ENCODE peak calls at places on chromosome X, in ten cellular contexts. One of them, this sample, is unnamed.

GRCh38 chrX:121000589-121000988 is 15.0 kb upstream of the CT47A1 start:
- DNase-seq in T-helper 2 cell: no peak
- DNase-seq in HT-29: peak; percentile 51
- DNase-seq in mesenchymal stem cell: no peak
- DNase-seq in AG20443: no peak
- DNase-seq in Peyer's patch: no peak
- DNase-seq in foreskin fibroblast: no peak
- DNase-seq in GM23248: peak; percentile 19
- DNase-seq in fibroblast of lung: no peak
- DNase-seq in T follicular helper cell: no peak
- DNase-seq in this sample: no peak

GRCh38 chrX:153775293-153775595 is 5.6 kb upstream of the SRPK3 start:
- DNase-seq in T-helper 2 cell: no peak
- DNase-seq in HT-29: no peak
- DNase-seq in mesenchymal stem cell: no peak
- DNase-seq in AG20443: no peak
- DNase-seq in Peyer's patch: no peak
- DNase-seq in foreskin fibroblast: no peak
- DNase-seq in GM23248: no peak
- DNase-seq in fibroblast of lung: no peak
- DNase-seq in T follicular helper cell: no peak
- DNase-seq in this sample: no peak

GRCh38 chrX:135384161-135384836 is 37.4 kb upstream of the SMIM10L2A start:
- DNase-seq in T-helper 2 cell: peak; percentile 61
- DNase-seq in HT-29: no peak
- DNase-seq in mesenchymal stem cell: no peak
- DNase-seq in AG20443: no peak
- DNase-seq in Peyer's patch: no peak
- DNase-seq in foreskin fibroblast: no peak
- DNase-seq in GM23248: no peak
- DNase-seq in fibroblast of lung: no peak
- DNase-seq in T follicular helper cell: peak; percentile 26
- DNase-seq in this sample: no peak

GRCh38 chrX:47264507-47265173 is 31.8 kb downstream of the USP11 start:
- DNase-seq in T-helper 2 cell: no peak
- DNase-seq in HT-29: no peak
- DNase-seq in mesenchymal stem cell: peak; percentile 54
- DNase-seq in AG20443: peak; percentile 18
- DNase-seq in Peyer's patch: no peak
- DNase-seq in foreskin fibroblast: no peak
- DNase-seq in GM23248: peak; percentile 63
- DNase-seq in fibroblast of lung: peak; percentile 11
- DNase-seq in T follicular helper cell: no peak
- DNase-seq in this sample: no peak

GRCh38 chrX:9701790-9702189 is 63.9 kb downstream of the GPR143 start:
- DNase-seq in T-helper 2 cell: no peak
- DNase-seq in HT-29: no peak
- DNase-seq in mesenchymal stem cell: no peak
- DNase-seq in AG20443: no peak
- DNase-seq in Peyer's patch: no peak
- DNase-seq in foreskin fibroblast: no peak
- DNase-seq in GM23248: no peak
- DNase-seq in fibroblast of lung: no peak
- DNase-seq in T follicular helper cell: no peak
- DNase-seq in this sample: no peak

GRCh38 chrX:44303119-44303518 is 40.4 kb downstream of the EFHC2 start:
- DNase-seq in T-helper 2 cell: no peak
- DNase-seq in HT-29: peak; percentile 3
- DNase-seq in mesenchymal stem cell: no peak
- DNase-seq in AG20443: no peak
- DNase-seq in Peyer's patch: no peak
- DNase-seq in foreskin fibroblast: no peak
- DNase-seq in GM23248: no peak
- DNase-seq in fibroblast of lung: no peak
- DNase-seq in T follicular helper cell: no peak
- DNase-seq in this sample: no peak

GRCh38 chrX:132622130-132622529 is 133.3 kb upstream of the MBNL3 start:
- DNase-seq in T-helper 2 cell: no peak
- DNase-seq in HT-29: no peak
- DNase-seq in mesenchymal stem cell: peak; percentile 72
- DNase-seq in AG20443: peak; percentile 37
- DNase-seq in Peyer's patch: no peak
- DNase-seq in foreskin fibroblast: no peak
- DNase-seq in GM23248: peak; percentile 60
- DNase-seq in fibroblast of lung: peak; percentile 43
- DNase-seq in T follicular helper cell: no peak
- DNase-seq in this sample: no peak

GRCh38 chrX:48709522-48710117 is 13.1 kb downstream of the SUV39H1 start:
- DNase-seq in T-helper 2 cell: no peak
- DNase-seq in HT-29: no peak
- DNase-seq in mesenchymal stem cell: no peak
- DNase-seq in AG20443: no peak
- DNase-seq in Peyer's patch: no peak
- DNase-seq in foreskin fibroblast: no peak
- DNase-seq in GM23248: no peak
- DNase-seq in fibroblast of lung: no peak
- DNase-seq in T follicular helper cell: no peak
- DNase-seq in this sample: no peak

GRCh38 chrX:72238721-72239475 is at the start of gene ERCC6L:
- DNase-seq in T-helper 2 cell: peak; percentile 73
- DNase-seq in HT-29: peak; percentile 89
- DNase-seq in mesenchymal stem cell: peak; percentile 81
- DNase-seq in AG20443: peak; percentile 97
- DNase-seq in Peyer's patch: peak; percentile 70
- DNase-seq in foreskin fibroblast: peak; percentile 83
- DNase-seq in GM23248: peak; percentile 90
- DNase-seq in fibroblast of lung: peak; percentile 82
- DNase-seq in T follicular helper cell: peak; percentile 70
- DNase-seq in this sample: peak; percentile 60

GRCh38 chrX:15437724-15438123 is 53.5 kb upstream of the VEGFD start:
- DNase-seq in T-helper 2 cell: no peak
- DNase-seq in HT-29: no peak
- DNase-seq in mesenchymal stem cell: no peak
- DNase-seq in AG20443: no peak
- DNase-seq in Peyer's patch: no peak
- DNase-seq in foreskin fibroblast: no peak
- DNase-seq in GM23248: no peak
- DNase-seq in fibroblast of lung: no peak
- DNase-seq in T follicular helper cell: no peak
- DNase-seq in this sample: no peak

GRCh38 chrX:108516184-108516583 is 76.5 kb downstream of the COL4A5 start:
- DNase-seq in T-helper 2 cell: no peak
- DNase-seq in HT-29: no peak
- DNase-seq in mesenchymal stem cell: peak; percentile 46
- DNase-seq in AG20443: no peak
- DNase-seq in Peyer's patch: no peak
- DNase-seq in foreskin fibroblast: peak; percentile 2
- DNase-seq in GM23248: peak; percentile 6
- DNase-seq in fibroblast of lung: peak; percentile 37
- DNase-seq in T follicular helper cell: no peak
- DNase-seq in this sample: no peak

GRCh38 chrX:9770319-9770718 is 4.7 kb upstream of the GPR143 start:
- DNase-seq in T-helper 2 cell: no peak
- DNase-seq in HT-29: no peak
- DNase-seq in mesenchymal stem cell: peak; percentile 27
- DNase-seq in AG20443: no peak
- DNase-seq in Peyer's patch: no peak
- DNase-seq in foreskin fibroblast: no peak
- DNase-seq in GM23248: no peak
- DNase-seq in fibroblast of lung: no peak
- DNase-seq in T follicular helper cell: no peak
- DNase-seq in this sample: no peak

GRCh38 chrX:124392794-124393193 is 46.4 kb downstream of the SH2D1A start:
- DNase-seq in T-helper 2 cell: no peak
- DNase-seq in HT-29: no peak
- DNase-seq in mesenchymal stem cell: no peak
- DNase-seq in AG20443: no peak
- DNase-seq in Peyer's patch: no peak
- DNase-seq in foreskin fibroblast: no peak
- DNase-seq in GM23248: no peak
- DNase-seq in fibroblast of lung: no peak
- DNase-seq in T follicular helper cell: no peak
- DNase-seq in this sample: no peak

GRCh38 chrX:70096052-70096451 is 33.8 kb downstream of the OTUD6A start:
- DNase-seq in T-helper 2 cell: no peak
- DNase-seq in HT-29: peak; percentile 22
- DNase-seq in mesenchymal stem cell: no peak
- DNase-seq in AG20443: peak; percentile 30
- DNase-seq in Peyer's patch: no peak
- DNase-seq in foreskin fibroblast: no peak
- DNase-seq in GM23248: peak; percentile 16
- DNase-seq in fibroblast of lung: peak; percentile 14
- DNase-seq in T follicular helper cell: no peak
- DNase-seq in this sample: no peak

GRCh38 chrX:36913551-36913950 is 94.6 kb upstream of the FAM47C start:
- DNase-seq in T-helper 2 cell: no peak
- DNase-seq in HT-29: no peak
- DNase-seq in mesenchymal stem cell: no peak
- DNase-seq in AG20443: no peak
- DNase-seq in Peyer's patch: no peak
- DNase-seq in foreskin fibroblast: no peak
- DNase-seq in GM23248: no peak
- DNase-seq in fibroblast of lung: no peak
- DNase-seq in T follicular helper cell: no peak
- DNase-seq in this sample: no peak

GRCh38 chrX:133994576-133994975 is 9.2 kb upstream of the GPC3 start:
- DNase-seq in T-helper 2 cell: no peak
- DNase-seq in HT-29: no peak
- DNase-seq in mesenchymal stem cell: no peak
- DNase-seq in AG20443: no peak
- DNase-seq in Peyer's patch: no peak
- DNase-seq in foreskin fibroblast: no peak
- DNase-seq in GM23248: no peak
- DNase-seq in fibroblast of lung: peak; percentile 22
- DNase-seq in T follicular helper cell: no peak
- DNase-seq in this sample: no peak

GRCh38 chrX:39762266-39762841 is 335.4 kb downstream of the BCOR start:
- DNase-seq in T-helper 2 cell: no peak
- DNase-seq in HT-29: no peak
- DNase-seq in mesenchymal stem cell: peak; percentile 92
- DNase-seq in AG20443: no peak
- DNase-seq in Peyer's patch: no peak
- DNase-seq in foreskin fibroblast: peak; percentile 46
- DNase-seq in GM23248: no peak
- DNase-seq in fibroblast of lung: peak; percentile 89
- DNase-seq in T follicular helper cell: no peak
- DNase-seq in this sample: no peak

GRCh38 chrX:10106801-10107200 is 50.0 kb upstream of the CLCN4 start:
- DNase-seq in T-helper 2 cell: peak; percentile 45
- DNase-seq in HT-29: no peak
- DNase-seq in mesenchymal stem cell: no peak
- DNase-seq in AG20443: no peak
- DNase-seq in Peyer's patch: peak; percentile 77
- DNase-seq in foreskin fibroblast: no peak
- DNase-seq in GM23248: no peak
- DNase-seq in fibroblast of lung: no peak
- DNase-seq in T follicular helper cell: peak; percentile 43
- DNase-seq in this sample: no peak

GRCh38 chrX:22686138-22686541 is 313.6 kb upstream of the DDX53 start:
- DNase-seq in T-helper 2 cell: no peak
- DNase-seq in HT-29: no peak
- DNase-seq in mesenchymal stem cell: peak; percentile 13
- DNase-seq in AG20443: peak; percentile 41
- DNase-seq in Peyer's patch: no peak
- DNase-seq in foreskin fibroblast: peak; percentile 67
- DNase-seq in GM23248: no peak
- DNase-seq in fibroblast of lung: peak; percentile 87
- DNase-seq in T follicular helper cell: no peak
- DNase-seq in this sample: peak; percentile 3

GRCh38 chrX:48512371-48512935 is 3.7 kb downstream of the PORCN start:
- DNase-seq in T-helper 2 cell: no peak
- DNase-seq in HT-29: no peak
- DNase-seq in mesenchymal stem cell: no peak
- DNase-seq in AG20443: no peak
- DNase-seq in Peyer's patch: no peak
- DNase-seq in foreskin fibroblast: no peak
- DNase-seq in GM23248: no peak
- DNase-seq in fibroblast of lung: no peak
- DNase-seq in T follicular helper cell: no peak
- DNase-seq in this sample: no peak

GRCh38 chrX:68828740-68829593 is at the start of gene EFNB1:
- DNase-seq in T-helper 2 cell: peak; percentile 81
- DNase-seq in HT-29: peak; percentile 96
- DNase-seq in mesenchymal stem cell: peak; percentile 96
- DNase-seq in AG20443: peak; percentile 89
- DNase-seq in Peyer's patch: peak; percentile 86
- DNase-seq in foreskin fibroblast: peak; percentile 92
- DNase-seq in GM23248: peak; percentile 95
- DNase-seq in fibroblast of lung: peak; percentile 97
- DNase-seq in T follicular helper cell: peak; percentile 77
- DNase-seq in this sample: peak; percentile 86

GRCh38 chrX:118495958-118496762 is 545 bp downstream of the DOCK11 start:
- DNase-seq in T-helper 2 cell: peak; percentile 75
- DNase-seq in HT-29: no peak
- DNase-seq in mesenchymal stem cell: peak; percentile 20
- DNase-seq in AG20443: peak; percentile 19
- DNase-seq in Peyer's patch: peak; percentile 82
- DNase-seq in foreskin fibroblast: no peak
- DNase-seq in GM23248: peak; percentile 45
- DNase-seq in fibroblast of lung: peak; percentile 30
- DNase-seq in T follicular helper cell: peak; percentile 67
- DNase-seq in this sample: no peak

GRCh38 chrX:88621278-88621677 is 125.7 kb upstream of the CPXCR1 start:
- DNase-seq in T-helper 2 cell: no peak
- DNase-seq in HT-29: no peak
- DNase-seq in mesenchymal stem cell: no peak
- DNase-seq in AG20443: no peak
- DNase-seq in Peyer's patch: no peak
- DNase-seq in foreskin fibroblast: no peak
- DNase-seq in GM23248: no peak
- DNase-seq in fibroblast of lung: no peak
- DNase-seq in T follicular helper cell: no peak
- DNase-seq in this sample: no peak

GRCh38 chrX:45322382-45322781 is 121.7 kb upstream of the DIPK2B start:
- DNase-seq in T-helper 2 cell: no peak
- DNase-seq in HT-29: peak; percentile 87
- DNase-seq in mesenchymal stem cell: peak; percentile 72
- DNase-seq in AG20443: peak; percentile 59
- DNase-seq in Peyer's patch: no peak
- DNase-seq in foreskin fibroblast: peak; percentile 76
- DNase-seq in GM23248: peak; percentile 81
- DNase-seq in fibroblast of lung: peak; percentile 87
- DNase-seq in T follicular helper cell: no peak
- DNase-seq in this sample: peak; percentile 74

GRCh38 chrX:133370719-133371275 is 44.5 kb downstream of the GPC4 start:
- DNase-seq in T-helper 2 cell: no peak
- DNase-seq in HT-29: no peak
- DNase-seq in mesenchymal stem cell: no peak
- DNase-seq in AG20443: no peak
- DNase-seq in Peyer's patch: no peak
- DNase-seq in foreskin fibroblast: no peak
- DNase-seq in GM23248: no peak
- DNase-seq in fibroblast of lung: no peak
- DNase-seq in T follicular helper cell: no peak
- DNase-seq in this sample: no peak

GRCh38 chrX:56564182-56564885 is 907 bp downstream of the UBQLN2 start:
- DNase-seq in T-helper 2 cell: no peak
- DNase-seq in HT-29: peak; percentile 38
- DNase-seq in mesenchymal stem cell: peak; percentile 61
- DNase-seq in AG20443: peak; percentile 12
- DNase-seq in Peyer's patch: peak; percentile 17
- DNase-seq in foreskin fibroblast: no peak
- DNase-seq in GM23248: peak; percentile 60
- DNase-seq in fibroblast of lung: peak; percentile 29
- DNase-seq in T follicular helper cell: no peak
- DNase-seq in this sample: peak; percentile 11

GRCh38 chrX:50779694-50780093 is 34.3 kb downstream of the SHROOM4 start:
- DNase-seq in T-helper 2 cell: no peak
- DNase-seq in HT-29: no peak
- DNase-seq in mesenchymal stem cell: no peak
- DNase-seq in AG20443: peak; percentile 10
- DNase-seq in Peyer's patch: no peak
- DNase-seq in foreskin fibroblast: no peak
- DNase-seq in GM23248: peak; percentile 4
- DNase-seq in fibroblast of lung: no peak
- DNase-seq in T follicular helper cell: no peak
- DNase-seq in this sample: no peak

GRCh38 chrX:136870064-136870463 is 10.5 kb downstream of the RBMX start:
- DNase-seq in T-helper 2 cell: no peak
- DNase-seq in HT-29: no peak
- DNase-seq in mesenchymal stem cell: no peak
- DNase-seq in AG20443: no peak
- DNase-seq in Peyer's patch: no peak
- DNase-seq in foreskin fibroblast: no peak
- DNase-seq in GM23248: no peak
- DNase-seq in fibroblast of lung: no peak
- DNase-seq in T follicular helper cell: no peak
- DNase-seq in this sample: no peak